ENCODE peak calls at places on chromosomes 6 and 20, in seven cellular contexts. One of them, this sample, is unnamed.

GRCh38 chr20:57395111-57395959 is 4.1 kb downstream of the RBM38 start:
- DNase-seq in Panc1: no peak
- DNase-seq in SK-N-SH: no peak
- DNase-seq in transverse colon: peak
- DNase-seq in A549: no peak
- DNase-seq in tibial nerve: peak
- DNase-seq in left ventricle myocardium inferior: peak
- DNase-seq in this sample: no peak

GRCh38 chr20:57686931-57687652 is 22.7 kb downstream of the PMEPA1 start:
- DNase-seq in Panc1: no peak
- DNase-seq in tibial nerve: no peak
- DNase-seq in left ventricle myocardium inferior: no peak
- DNase-seq in A549: no peak
- DNase-seq in SK-N-SH: no peak
- DNase-seq in transverse colon: no peak
- DNase-seq in this sample: no peak

GRCh38 chr6:84615113-84615850 is 149.1 kb downstream of the TBX18 start:
- DNase-seq in A549: no peak
- DNase-seq in tibial nerve: no peak
- DNase-seq in left ventricle myocardium inferior: no peak
- DNase-seq in transverse colon: no peak
- DNase-seq in SK-N-SH: no peak
- DNase-seq in Panc1: no peak
- DNase-seq in this sample: no peak

GRCh38 chr6:75932067-75932466 is 140.4 kb downstream of the IMPG1 start:
- DNase-seq in SK-N-SH: peak
- DNase-seq in left ventricle myocardium inferior: peak
- DNase-seq in tibial nerve: no peak
- DNase-seq in Panc1: no peak
- DNase-seq in transverse colon: no peak
- DNase-seq in A549: no peak
- DNase-seq in this sample: no peak

GRCh38 chr20:62323980-62324906 is 21.4 kb downstream of the ADRM1 start:
- DNase-seq in tibial nerve: no peak
- DNase-seq in A549: no peak
- DNase-seq in Panc1: no peak
- DNase-seq in transverse colon: no peak
- DNase-seq in SK-N-SH: no peak
- DNase-seq in left ventricle myocardium inferior: no peak
- DNase-seq in this sample: no peak

GRCh38 chr6:3366596-3367413 is 90.0 kb downstream of the SLC22A23 start:
- DNase-seq in Panc1: no peak
- DNase-seq in A549: no peak
- DNase-seq in SK-N-SH: no peak
- DNase-seq in transverse colon: no peak
- DNase-seq in left ventricle myocardium inferior: no peak
- DNase-seq in tibial nerve: no peak
- DNase-seq in this sample: no peak

GRCh38 chr6:11592289-11592906 is 54.8 kb downstream of the TMEM170B start:
- DNase-seq in Panc1: no peak
- DNase-seq in transverse colon: no peak
- DNase-seq in tibial nerve: no peak
- DNase-seq in left ventricle myocardium inferior: no peak
- DNase-seq in A549: no peak
- DNase-seq in SK-N-SH: no peak
- DNase-seq in this sample: no peak

GRCh38 chr6:139325003-139325600 is 33.3 kb upstream of the TXLNB start:
- DNase-seq in Panc1: no peak
- DNase-seq in A549: no peak
- DNase-seq in SK-N-SH: no peak
- DNase-seq in left ventricle myocardium inferior: no peak
- DNase-seq in transverse colon: no peak
- DNase-seq in tibial nerve: no peak
- DNase-seq in this sample: no peak

GRCh38 chr20:25055711-25056492 is 2.0 kb downstream of the ACSS1 start:
- DNase-seq in Panc1: no peak
- DNase-seq in left ventricle myocardium inferior: no peak
- DNase-seq in A549: no peak
- DNase-seq in tibial nerve: no peak
- DNase-seq in transverse colon: peak
- DNase-seq in SK-N-SH: no peak
- DNase-seq in this sample: no peak

GRCh38 chr6:40928738-40929137 is 110.3 kb downstream of the UNC5CL start:
- DNase-seq in Panc1: no peak
- DNase-seq in transverse colon: no peak
- DNase-seq in A549: no peak
- DNase-seq in tibial nerve: no peak
- DNase-seq in left ventricle myocardium inferior: no peak
- DNase-seq in SK-N-SH: no peak
- DNase-seq in this sample: no peak

GRCh38 chr20:58555078-58555765 is 40.0 kb upstream of the APCDD1L start:
- DNase-seq in transverse colon: no peak
- DNase-seq in tibial nerve: no peak
- DNase-seq in left ventricle myocardium inferior: no peak
- DNase-seq in Panc1: no peak
- DNase-seq in SK-N-SH: no peak
- DNase-seq in A549: peak
- DNase-seq in this sample: no peak

GRCh38 chr6:108916026-108916689 is 67.9 kb downstream of the ARMC2 start:
- DNase-seq in SK-N-SH: no peak
- DNase-seq in Panc1: no peak
- DNase-seq in transverse colon: no peak
- DNase-seq in left ventricle myocardium inferior: no peak
- DNase-seq in A549: no peak
- DNase-seq in tibial nerve: no peak
- DNase-seq in this sample: no peak

GRCh38 chr20:47318027-47318595 is 38.4 kb downstream of the ZMYND8 start:
- DNase-seq in transverse colon: peak
- DNase-seq in SK-N-SH: no peak
- DNase-seq in Panc1: no peak
- DNase-seq in left ventricle myocardium inferior: no peak
- DNase-seq in tibial nerve: no peak
- DNase-seq in A549: no peak
- DNase-seq in this sample: no peak

GRCh38 chr6:159012201-159012600 is 12.2 kb upstream of the RSPH3 start:
- DNase-seq in tibial nerve: no peak
- DNase-seq in Panc1: no peak
- DNase-seq in SK-N-SH: no peak
- DNase-seq in transverse colon: no peak
- DNase-seq in A549: no peak
- DNase-seq in left ventricle myocardium inferior: no peak
- DNase-seq in this sample: no peak

GRCh38 chr6:89357390-89357789 is 4.9 kb upstream of the UBE2J1 start:
- DNase-seq in SK-N-SH: no peak
- DNase-seq in Panc1: no peak
- DNase-seq in transverse colon: peak
- DNase-seq in A549: no peak
- DNase-seq in tibial nerve: no peak
- DNase-seq in left ventricle myocardium inferior: no peak
- DNase-seq in this sample: no peak

DNA sequence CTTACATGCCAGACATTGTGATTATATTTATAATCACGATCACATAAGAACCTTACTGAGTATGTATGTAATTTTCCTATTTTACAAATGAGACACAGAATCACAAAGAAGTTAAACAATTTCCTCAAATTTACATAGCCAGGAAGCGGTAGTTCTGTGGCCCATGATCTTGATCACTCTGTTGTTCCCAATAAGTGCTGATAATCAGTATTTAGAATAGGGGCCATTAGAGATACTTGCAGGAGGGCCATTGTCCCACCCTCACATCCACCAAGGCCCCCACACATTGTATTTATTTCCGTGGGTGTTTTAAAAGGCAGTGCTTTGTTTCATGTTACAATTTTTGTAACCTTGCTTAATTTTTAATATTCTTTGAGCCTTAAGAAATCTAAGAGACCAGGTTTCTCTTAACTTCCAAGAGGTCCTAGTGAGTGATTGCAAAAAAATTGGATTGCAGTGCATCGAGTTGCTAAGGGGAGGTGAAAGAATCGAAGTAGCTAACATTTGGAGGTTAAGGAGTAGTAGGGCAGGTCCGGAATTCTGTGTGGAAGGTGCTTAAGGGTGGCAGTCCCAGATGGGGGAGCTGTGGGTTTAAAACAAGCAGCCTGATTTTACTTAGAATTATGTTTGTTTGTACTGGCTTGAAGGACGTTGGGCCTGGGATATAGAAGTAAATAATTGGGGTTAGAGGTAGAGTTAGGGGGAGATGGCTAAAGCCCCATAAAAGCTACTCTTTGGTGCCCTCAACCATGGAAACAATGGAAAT is 339.4 kb downstream of the CDKAL1 start:
- DNase-seq in transverse colon: no peak
- DNase-seq in A549: no peak
- DNase-seq in Panc1: no peak
- DNase-seq in tibial nerve: no peak
- DNase-seq in SK-N-SH: no peak
- DNase-seq in left ventricle myocardium inferior: no peak
- DNase-seq in this sample: no peak
- TF ChIP-seq CTCF in transverse colon: no peak
- TF ChIP-seq CTCF in A549: no peak
- TF ChIP-seq CTCF in Panc1: peak
- TF ChIP-seq CTCF in tibial nerve: no peak
- TF ChIP-seq CTCF in SK-N-SH: peak
- TF ChIP-seq CTCF in left ventricle myocardium inferior: no peak
- TF ChIP-seq CTCF in this sample: no peak

GRCh38 chr6:26538936-26539615 is 910 bp downstream of the HMGN4 start:
- DNase-seq in tibial nerve: no peak
- DNase-seq in A549: no peak
- DNase-seq in Panc1: no peak
- DNase-seq in SK-N-SH: no peak
- DNase-seq in transverse colon: no peak
- DNase-seq in left ventricle myocardium inferior: no peak
- DNase-seq in this sample: no peak

GRCh38 chr6:26545617-26546016 is 7.5 kb downstream of the HMGN4 start:
- DNase-seq in A549: no peak
- DNase-seq in SK-N-SH: no peak
- DNase-seq in tibial nerve: no peak
- DNase-seq in left ventricle myocardium inferior: no peak
- DNase-seq in Panc1: no peak
- DNase-seq in transverse colon: no peak
- DNase-seq in this sample: peak

GRCh38 chr6:26544473-26544872 is 6.3 kb downstream of the HMGN4 start:
- DNase-seq in tibial nerve: no peak
- DNase-seq in A549: no peak
- DNase-seq in SK-N-SH: no peak
- DNase-seq in Panc1: no peak
- DNase-seq in left ventricle myocardium inferior: no peak
- DNase-seq in transverse colon: no peak
- DNase-seq in this sample: no peak

GRCh38 chr6:26538572-26538902 is 371 bp downstream of the HMGN4 start:
- DNase-seq in transverse colon: no peak
- DNase-seq in tibial nerve: no peak
- DNase-seq in Panc1: no peak
- DNase-seq in A549: no peak
- DNase-seq in SK-N-SH: no peak
- DNase-seq in left ventricle myocardium inferior: no peak
- DNase-seq in this sample: no peak

GRCh38 chr6:26543953-26544352 is 5.8 kb downstream of the HMGN4 start:
- DNase-seq in Panc1: no peak
- DNase-seq in A549: no peak
- DNase-seq in transverse colon: no peak
- DNase-seq in left ventricle myocardium inferior: no peak
- DNase-seq in SK-N-SH: peak
- DNase-seq in tibial nerve: no peak
- DNase-seq in this sample: no peak
- TF ChIP-seq CTCF in Panc1: peak
- TF ChIP-seq CTCF in A549: no peak
- TF ChIP-seq CTCF in transverse colon: peak
- TF ChIP-seq CTCF in left ventricle myocardium inferior: peak
- TF ChIP-seq CTCF in SK-N-SH: peak
- TF ChIP-seq CTCF in tibial nerve: no peak
- TF ChIP-seq CTCF in this sample: peak

GRCh38 chr6:43213431-43213830 is 15.8 kb downstream of the DNPH1 start:
- DNase-seq in Panc1: no peak
- DNase-seq in SK-N-SH: no peak
- DNase-seq in tibial nerve: no peak
- DNase-seq in A549: no peak
- DNase-seq in left ventricle myocardium inferior: no peak
- DNase-seq in transverse colon: no peak
- DNase-seq in this sample: no peak

GRCh38 chr6:43207286-43207685 is 22.0 kb downstream of the DNPH1 start:
- DNase-seq in SK-N-SH: no peak
- DNase-seq in A549: no peak
- DNase-seq in Panc1: no peak
- DNase-seq in left ventricle myocardium inferior: no peak
- DNase-seq in transverse colon: no peak
- DNase-seq in tibial nerve: no peak
- DNase-seq in this sample: no peak

GRCh38 chr6:43215066-43215465 is 14.2 kb downstream of the DNPH1 start:
- DNase-seq in left ventricle myocardium inferior: no peak
- DNase-seq in A549: no peak
- DNase-seq in tibial nerve: no peak
- DNase-seq in SK-N-SH: no peak
- DNase-seq in Panc1: no peak
- DNase-seq in transverse colon: no peak
- DNase-seq in this sample: no peak

GRCh38 chr6:43216200-43216599 is 13.1 kb downstream of the DNPH1 start:
- DNase-seq in Panc1: no peak
- DNase-seq in left ventricle myocardium inferior: no peak
- DNase-seq in SK-N-SH: no peak
- DNase-seq in transverse colon: no peak
- DNase-seq in tibial nerve: no peak
- DNase-seq in A549: no peak
- DNase-seq in this sample: no peak

DNA sequence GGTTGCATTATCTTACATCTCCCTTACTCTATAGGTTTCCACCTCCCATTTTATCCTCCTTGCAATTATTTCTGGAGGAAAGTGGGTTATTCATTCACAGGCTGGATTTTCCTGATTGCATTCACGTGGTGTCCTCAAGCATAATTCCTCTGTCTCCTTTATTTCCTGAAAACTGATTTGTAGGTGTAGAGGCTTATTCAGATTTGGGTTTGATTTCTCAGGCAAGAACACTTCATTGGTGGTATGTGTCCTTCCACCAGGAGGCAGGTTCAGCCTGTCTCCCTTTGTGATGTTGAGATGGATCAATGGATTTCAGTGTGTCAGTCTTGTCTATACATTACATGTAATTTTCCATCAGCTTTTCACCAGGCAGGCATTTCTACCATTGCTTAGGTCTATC is 17.3 kb downstream of the DNPH1 start:
- DNase-seq in A549: no peak
- DNase-seq in transverse colon: no peak
- DNase-seq in SK-N-SH: no peak
- DNase-seq in tibial nerve: no peak
- DNase-seq in left ventricle myocardium inferior: no peak
- DNase-seq in Panc1: no peak
- DNase-seq in this sample: no peak
- TF ChIP-seq CTCF in A549: no peak
- TF ChIP-seq CTCF in transverse colon: no peak
- TF ChIP-seq CTCF in SK-N-SH: peak
- TF ChIP-seq CTCF in tibial nerve: no peak
- TF ChIP-seq CTCF in left ventricle myocardium inferior: no peak
- TF ChIP-seq CTCF in Panc1: no peak
- TF ChIP-seq CTCF in this sample: no peak

DNA sequence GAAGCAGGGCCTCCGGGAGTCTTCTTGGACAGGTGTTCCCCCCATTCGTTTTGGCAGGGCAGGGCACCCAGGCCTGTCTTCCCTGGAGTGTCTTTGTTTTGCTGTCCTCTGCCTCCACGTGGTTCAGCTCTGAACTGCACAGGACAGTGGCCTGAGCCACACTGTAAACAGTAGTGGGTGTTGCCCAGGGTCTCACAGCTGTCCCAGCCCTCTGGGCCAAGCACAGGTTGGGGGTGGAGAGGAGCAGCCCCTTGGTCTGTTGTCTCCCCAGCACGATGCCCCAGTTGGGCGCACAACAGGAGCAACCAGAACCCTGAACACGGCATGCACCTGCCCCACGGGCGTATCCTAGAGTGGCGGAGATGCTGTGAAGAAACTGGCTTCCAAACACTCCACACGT is 14.4 kb downstream of the CCDC167 start:
- DNase-seq in A549: peak
- DNase-seq in Panc1: no peak
- DNase-seq in SK-N-SH: peak
- DNase-seq in transverse colon: no peak
- DNase-seq in left ventricle myocardium inferior: no peak
- DNase-seq in tibial nerve: no peak
- DNase-seq in this sample: no peak
- TF ChIP-seq CTCF in A549: no peak
- TF ChIP-seq CTCF in Panc1: peak
- TF ChIP-seq CTCF in SK-N-SH: peak
- TF ChIP-seq CTCF in transverse colon: no peak
- TF ChIP-seq CTCF in left ventricle myocardium inferior: no peak
- TF ChIP-seq CTCF in tibial nerve: no peak
- TF ChIP-seq CTCF in this sample: no peak

This sample was measured in CD14-positive monocyte.